ENCODE peak calls at places on chromosomes 5 and 9, in ten cellular contexts. Q is GM12864, G is IMR-90, X is upper lobe of left lung, P is AG04450, Z is HCT116, M is left ventricle myocardium inferior, N is heart right ventricle, B is kidney epithelial cell, R is ovary. U is an unnamed sample.

GRCh38 chr9:117189121-117189520 is 225.7 kb downstream of the ASTN2 start:
- DNase-seq in M (no peak), N (no peak), X (no peak), B (no peak), Q (no peak), R (no peak), P (no peak), Z (no peak), G (peak), U (no peak)

GRCh38 chr5:1402611-1403255 is 42.5 kb downstream of the SLC6A3 start:
- DNase-seq in R (no peak), X (no peak), Z (no peak), P (no peak), M (peak), B (no peak), Q (no peak), N (no peak), G (no peak), U (no peak)

GRCh38 chr5:74953961-74954720 is 88.0 kb upstream of the FAM169A start:
- DNase-seq in Q (no peak), P (no peak), R (no peak), Z (no peak), N (no peak), X (no peak), G (peak), B (no peak), M (no peak), U (no peak)

GRCh38 chr5:172453986-172454354 is 355 bp downstream of the SH3PXD2B start:
- DNase-seq in N (peak), R (peak), X (peak), Q (no peak), B (no peak), Z (no peak), G (no peak), P (no peak), M (peak), U (peak)

GRCh38 chr9:20658677-20659473 is 25.2 kb upstream of the FOCAD start:
- DNase-seq in G (no peak), R (no peak), P (no peak), Q (no peak), N (no peak), Z (no peak), X (no peak), B (no peak), M (no peak), U (peak)

GRCh38 chr5:8828596-8829321 is 717.1 kb downstream of the SEMA5A start:
- DNase-seq in Q (no peak), P (no peak), X (no peak), N (no peak), M (no peak), Z (no peak), R (no peak), B (no peak), G (peak), U (no peak)

GRCh38 chr9:125845271-125845808 is 98.2 kb downstream of the PBX3 start:
- DNase-seq in N (no peak), Z (no peak), R (no peak), B (no peak), M (no peak), Q (no peak), P (no peak), X (no peak), G (no peak), U (no peak)

GRCh38 chr5:67003906-67004729 is 192.5 kb downstream of the CD180 start:
- DNase-seq in M (peak), N (peak), Q (peak), R (peak), P (peak), G (peak), X (peak), Z (peak), B (peak), U (peak)

GRCh38 chr5:124468671-124469411 is 277.6 kb downstream of the ZNF608 start:
- DNase-seq in N (no peak), X (no peak), G (no peak), R (no peak), Q (no peak), Z (no peak), B (no peak), P (no peak), M (no peak), U (no peak)

GRCh38 chr5:1438871-1439270 is 6.4 kb downstream of the SLC6A3 start:
- DNase-seq in X (no peak), R (no peak), N (no peak), M (no peak), Z (no peak), G (no peak), B (no peak), Q (no peak), P (no peak), U (no peak)

GRCh38 chr5:154198611-154199230 is 8.2 kb downstream of the GALNT10 start:
- DNase-seq in G (peak), N (no peak), M (no peak), X (no peak), Q (no peak), Z (no peak), R (no peak), B (peak), P (peak), U (no peak)

GRCh38 chr5:108681079-108681921 is 66.4 kb upstream of the FER start:
- DNase-seq in B (peak), M (no peak), G (peak), R (no peak), P (peak), Z (peak), N (no peak), Q (peak), X (no peak), U (peak)

GRCh38 chr5:59038169-59039002 is 455.5 kb downstream of the RAB3C start:
- DNase-seq in R (peak), X (no peak), N (no peak), Z (no peak), Q (no peak), B (no peak), G (peak), P (no peak), M (no peak), U (no peak)

GRCh38 chr9:133125706-133126696 is 5.0 kb upstream of the RALGDS start:
- DNase-seq in M (no peak), P (no peak), X (no peak), R (peak), Z (no peak), N (peak), B (no peak), G (peak), Q (no peak), U (peak)

GRCh38 chr9:81560851-81561732 is 128.3 kb downstream of the TLE1 start:
- DNase-seq in P (no peak), B (no peak), R (no peak), G (no peak), N (no peak), Q (no peak), M (no peak), Z (no peak), X (no peak), U (no peak)

GRCh38 chr9:120860083-120860482 is 16.9 kb downstream of the PHF19 start:
- DNase-seq in B (no peak), N (no peak), P (no peak), Q (no peak), R (no peak), X (no peak), M (no peak), G (no peak), Z (no peak), U (no peak)

GRCh38 chr5:133179405-133179804 is 127.6 kb downstream of the HSPA4 start:
- DNase-seq in X (no peak), G (no peak), R (no peak), B (no peak), N (no peak), Z (no peak), Q (no peak), P (no peak), M (no peak), U (no peak)
- TF ChIP-seq CTCF in X (no peak), G (no peak), R (no peak), B (no peak), N (no peak), Z (no peak), Q (no peak), P (no peak), M (no peak), U (no peak)

DNA sequence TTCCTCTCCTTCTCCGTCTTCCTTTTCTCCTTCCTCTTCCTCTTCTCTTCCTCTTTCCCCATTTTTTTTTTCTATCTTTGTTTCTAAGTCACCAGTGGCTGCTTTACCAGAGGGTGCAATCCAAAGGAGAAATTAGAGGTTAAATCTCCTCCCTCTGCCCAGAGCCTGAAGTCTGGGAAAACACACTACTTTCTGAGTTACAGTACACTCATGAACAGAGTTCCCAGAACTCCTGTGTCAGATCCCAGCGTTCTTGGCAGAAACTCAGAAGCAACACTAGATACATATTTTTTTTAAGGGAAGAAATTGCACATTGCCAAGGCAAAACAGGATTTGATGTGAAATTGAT is 189.0 kb downstream of the SNCAIP start:
- DNase-seq in P (no peak), Q (no peak), R (no peak), X (no peak), B (no peak), N (no peak), M (no peak), G (peak), Z (no peak), U (no peak)
- H3K4me3 ChIP-seq in P (no peak), Q (no peak), R (no peak), X (no peak), B (no peak), N (no peak), M (peak), G (no peak), Z (no peak), U (no peak)

DNA sequence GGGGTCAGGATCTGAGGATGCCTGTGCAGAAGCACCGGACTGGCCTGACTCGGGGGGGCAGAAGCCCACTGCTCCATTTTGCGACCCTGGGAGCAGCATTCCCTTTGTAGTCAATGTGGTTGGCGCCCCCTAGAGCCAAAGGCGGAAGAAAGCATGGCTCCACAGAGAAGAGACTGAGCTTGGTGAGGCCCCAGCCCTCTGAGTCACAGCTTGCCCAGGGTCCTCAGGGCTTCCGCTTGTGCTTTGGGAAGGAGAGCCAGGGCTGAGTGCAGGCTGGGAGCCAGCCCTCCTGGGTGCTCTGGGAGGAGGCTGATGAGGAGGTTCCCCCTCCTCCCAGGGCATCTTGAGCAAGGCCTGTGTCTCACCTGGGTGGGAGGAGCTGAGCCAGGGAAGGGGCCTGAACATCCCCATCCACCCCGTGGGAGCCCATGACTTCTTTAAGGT is 5.5 kb upstream of the AQP3 start:
- DNase-seq in N (no peak), P (peak), X (peak), M (peak), Z (peak), R (peak), B (peak), G (peak), Q (no peak), U (peak)
- TF ChIP-seq CTCF in N (peak), P (peak), X (peak), M (peak), Z (no peak), R (no peak), B (peak), G (peak), Q (peak), U (peak)

GRCh38 chr9:123348317-123348992 is 7.5 kb upstream of the CRB2 start:
- DNase-seq in R (no peak), Q (no peak), N (no peak), P (no peak), M (no peak), B (no peak), X (no peak), Z (no peak), G (no peak), U (no peak)

GRCh38 chr9:123347289-123348060 is 8.5 kb upstream of the CRB2 start:
- DNase-seq in M (no peak), X (no peak), G (no peak), N (no peak), R (no peak), B (no peak), Z (no peak), P (no peak), Q (no peak), U (no peak)

GRCh38 chr9:123350590-123351310 is 5.2 kb upstream of the CRB2 start:
- DNase-seq in Z (no peak), Q (no peak), R (no peak), G (no peak), M (no peak), N (no peak), B (no peak), X (no peak), P (no peak), U (no peak)

GRCh38 chr9:123349033-123349432 is 7.0 kb upstream of the CRB2 start:
- DNase-seq in X (no peak), B (no peak), Z (no peak), M (no peak), Q (no peak), P (no peak), R (no peak), N (no peak), G (no peak), U (no peak)

DNA sequence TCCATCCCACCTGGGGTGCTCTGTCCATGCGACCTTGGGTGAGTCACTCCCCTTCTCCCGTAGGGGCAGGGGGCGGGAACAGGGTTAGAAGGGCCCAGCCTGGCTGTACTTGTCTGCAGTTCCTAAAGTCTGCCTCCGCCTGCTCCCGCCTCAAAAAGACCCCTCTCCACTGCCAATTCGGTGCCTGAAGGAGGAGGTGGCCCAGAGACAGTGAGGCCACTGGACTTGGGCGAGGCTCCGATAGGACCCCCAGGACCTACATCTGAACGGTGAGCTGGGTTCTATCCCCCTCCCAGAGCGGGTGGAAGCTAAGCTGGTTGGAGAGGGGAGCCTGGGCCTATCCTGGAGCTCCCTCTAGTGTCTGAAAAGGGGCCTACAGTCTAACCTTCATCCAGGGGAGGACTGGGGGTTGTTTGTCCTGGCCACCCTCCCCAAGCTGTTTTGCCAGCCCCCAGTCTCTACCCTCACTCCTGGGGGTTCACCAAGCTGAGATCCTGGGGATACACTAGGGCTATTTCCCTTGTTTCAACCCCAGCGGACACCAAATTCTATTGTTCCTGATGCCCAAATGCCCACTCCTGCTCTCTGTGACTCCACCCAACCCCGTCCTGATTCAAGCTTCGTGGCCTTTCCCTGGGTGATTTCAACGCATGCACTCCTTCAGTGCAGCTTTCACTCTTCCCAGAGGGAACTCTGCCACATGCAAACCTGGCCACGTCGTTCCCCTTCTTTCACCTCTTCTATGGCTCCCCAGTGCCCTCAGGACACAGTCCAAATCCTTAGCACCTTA is 6.1 kb upstream of the CRB2 start:
- DNase-seq in B (no peak), N (no peak), Z (peak), R (peak), X (peak), Q (no peak), G (peak), M (no peak), P (peak), U (peak)
- H3K4me3 ChIP-seq in B (no peak), N (no peak), Z (no peak), R (no peak), X (no peak), Q (no peak), G (no peak), M (no peak), P (no peak), U (no peak)

GRCh38 chr9:123417289-123418051 is 61.5 kb downstream of the CRB2 start:
- DNase-seq in B (no peak), M (no peak), Q (no peak), X (no peak), P (no peak), Z (no peak), N (no peak), R (no peak), G (no peak), U (no peak)
- TF ChIP-seq CTCF in B (no peak), M (no peak), Q (no peak), X (no peak), P (no peak), Z (no peak), N (no peak), R (no peak), G (no peak), U (no peak)

DNA sequence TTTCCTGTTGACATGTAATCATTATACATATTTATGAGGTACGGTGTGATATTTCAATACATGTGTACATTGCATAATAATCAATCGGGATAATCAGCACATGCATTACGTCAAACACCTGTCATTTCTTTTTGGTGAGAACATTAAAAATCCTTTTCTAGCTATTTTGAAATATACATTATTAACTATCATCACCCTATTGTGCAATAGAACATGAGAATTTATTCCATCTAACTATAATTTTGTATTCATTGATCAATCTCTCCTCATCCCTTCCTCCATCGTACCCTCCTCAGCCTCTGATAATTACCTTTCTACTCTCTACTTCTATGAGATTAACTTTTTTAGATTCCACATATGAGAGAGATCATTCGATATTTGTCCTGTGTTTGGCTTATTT is 170.9 kb upstream of the GHR start:
- DNase-seq in Z (no peak), R (no peak), P (no peak), G (no peak), M (no peak), X (no peak), Q (no peak), N (no peak), B (no peak), U (no peak)
- H3K4me3 ChIP-seq in Z (no peak), R (no peak), P (no peak), G (no peak), M (no peak), X (no peak), Q (no peak), N (no peak), B (no peak), U (no peak)

DNA sequence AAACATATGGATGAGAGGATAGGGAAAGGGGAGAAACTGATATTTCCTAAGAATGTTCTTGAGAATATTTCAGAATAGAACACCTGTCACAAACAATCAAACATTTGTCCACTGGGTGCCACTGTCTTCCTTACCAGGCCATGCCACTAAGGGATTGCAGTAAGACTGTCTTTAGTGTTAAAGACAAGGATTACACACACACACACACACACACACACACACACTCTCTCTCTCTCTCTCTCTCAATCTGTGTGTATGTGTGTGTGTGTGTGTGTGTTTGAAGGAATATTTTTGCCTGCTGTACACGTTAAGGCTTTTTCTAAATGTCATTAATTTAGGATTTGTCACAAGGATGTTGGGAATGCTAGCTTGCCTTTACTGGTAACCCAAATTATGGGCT is 54.4 kb downstream of the CCDC192 start:
- DNase-seq in Z (peak), X (peak), M (no peak), B (no peak), G (peak), N (no peak), R (no peak), Q (no peak), P (no peak), U (no peak)
- TF ChIP-seq CTCF in Z (peak), X (peak), M (peak), B (peak), G (peak), N (peak), R (no peak), Q (no peak), P (peak), U (peak)

GRCh38 chr5:147509041-147509709 is 693 bp downstream of the DPYSL3 start:
- DNase-seq in P (no peak), N (peak), Q (no peak), X (no peak), G (peak), M (peak), Z (no peak), B (no peak), R (peak), U (peak)
- H3K4me3 ChIP-seq in P (peak), N (peak), Q (no peak), X (peak), G (peak), M (peak), Z (peak), B (peak), R (peak), U (no peak)

GRCh38 chr5:64859881-64860280 is 91.2 kb downstream of the CWC27 start:
- DNase-seq in B (no peak), X (no peak), Z (no peak), Q (no peak), G (no peak), R (no peak), M (no peak), N (no peak), P (no peak), U (no peak)

GRCh38 chr5:64865662-64866061 is 96.9 kb downstream of the CWC27 start:
- DNase-seq in M (no peak), B (no peak), N (no peak), Q (no peak), R (no peak), P (no peak), X (no peak), G (peak), Z (no peak), U (no peak)

GRCh38 chr5:64864171-64864570 is 95.4 kb downstream of the CWC27 start:
- DNase-seq in M (no peak), Q (no peak), G (no peak), P (no peak), Z (no peak), B (no peak), N (no peak), X (no peak), R (no peak), U (no peak)

GRCh38 chr5:64861281-64861680 is 92.6 kb downstream of the CWC27 start:
- DNase-seq in Z (no peak), P (no peak), Q (no peak), M (no peak), N (no peak), R (no peak), B (no peak), G (peak), X (no peak), U (no peak)
- TF ChIP-seq CTCF in Z (no peak), P (no peak), Q (no peak), M (no peak), N (no peak), R (no peak), B (no peak), G (no peak), X (no peak), U (no peak)